ENCODE peak calls at places on chromosomes 13 and 19, in six cellular contexts. G is spleen, E is heart right ventricle, D is upper lobe of left lung, U is AG04450, T is omental fat pad. S is an unnamed sample.

GRCh38 chr19:45211751-45212381 is 33.3 kb downstream of the BLOC1S3 start:
- DNase-seq in G (peak; percentile 84), E (peak; percentile 67), D (peak; percentile 55), U (no peak), T (no peak), S (no peak)

GRCh38 chr13:64538711-64539110 is 2691.4 kb downstream of the PCDH9 start:
- DNase-seq in G (no peak), E (no peak), D (no peak), U (no peak), T (no peak), S (no peak)

GRCh38 chr13:36912983-36913382 is 7.1 kb downstream of the SMAD9 start:
- DNase-seq in G (no peak), E (no peak), D (no peak), U (no peak), T (no peak), S (no peak)

GRCh38 chr13:97261254-97262015 is 39.3 kb downstream of the MBNL2 start:
- DNase-seq in G (no peak), E (no peak), D (no peak), U (no peak), T (no peak), S (no peak)

GRCh38 chr13:29593605-29594297 is 1.7 kb downstream of the SLC7A1 start:
- DNase-seq in G (no peak), E (no peak), D (no peak), U (no peak), T (no peak), S (no peak)

GRCh38 chr13:79989251-79989661 is 351.7 kb downstream of the SPRY2 start:
- DNase-seq in G (no peak), E (no peak), D (no peak), U (no peak), T (no peak), S (no peak)

GRCh38 chr19:45515081-45515624 is 7.9 kb downstream of the VASP start:
- DNase-seq in G (peak; percentile 90), E (peak; percentile 65), D (peak; percentile 87), U (no peak), T (no peak), S (no peak)

GRCh38 chr13:46085737-46086136 is 19.1 kb downstream of the CPB2 start:
- DNase-seq in G (no peak), E (no peak), D (no peak), U (no peak), T (no peak), S (no peak)

GRCh38 chr19:8626823-8627222 is 3.6 kb upstream of the NFILZ start:
- DNase-seq in G (no peak), E (no peak), D (no peak), U (no peak), T (no peak), S (no peak)

GRCh38 chr13:28754698-28755545 is 36.2 kb upstream of the SLC46A3 start:
- DNase-seq in G (peak; percentile 77), E (peak; percentile 71), D (peak; percentile 38), U (no peak), T (no peak), S (no peak)

GRCh38 chr19:38443458-38444001 is 10.0 kb downstream of the RYR1 start:
- DNase-seq in G (no peak), E (no peak), D (no peak), U (no peak), T (no peak), S (no peak)

GRCh38 chr19:47637550-47637949 is 28.6 kb downstream of the BICRA start:
- DNase-seq in G (no peak), E (no peak), D (no peak), U (no peak), T (no peak), S (no peak)

GRCh38 chr19:19033426-19034203 is at the start of the genes ARMC6 and SUGP2:
- DNase-seq in G (peak; percentile 97), E (peak; percentile 83), D (peak; percentile 85), U (peak; percentile 53), T (peak; percentile 58), S (peak; percentile 93)

GRCh38 chr13:51262501-51263211 is 40.5 kb downstream of the FAM124A start:
- DNase-seq in G (no peak), E (no peak), D (no peak), U (no peak), T (no peak), S (no peak)

GRCh38 chr13:22837980-22838615 is 342.7 kb upstream of the SGCG start:
- DNase-seq in G (no peak), E (no peak), D (no peak), U (no peak), T (no peak), S (no peak)

GRCh38 chr19:15144046-15144646 is 36.9 kb downstream of the SYDE1 start:
- DNase-seq in G (no peak), E (no peak), D (no peak), U (no peak), T (no peak), S (no peak)

GRCh38 chr13:113863511-113864302 is at the start of gene GAS6:
- DNase-seq in G (no peak), E (peak; percentile 69), D (no peak), U (no peak), T (peak; percentile 17), S (peak; percentile 16)
- TF ChIP-seq CTCF in G (no peak), E (no peak), D (no peak), U (no peak), T (no peak), S (no peak)

DNA sequence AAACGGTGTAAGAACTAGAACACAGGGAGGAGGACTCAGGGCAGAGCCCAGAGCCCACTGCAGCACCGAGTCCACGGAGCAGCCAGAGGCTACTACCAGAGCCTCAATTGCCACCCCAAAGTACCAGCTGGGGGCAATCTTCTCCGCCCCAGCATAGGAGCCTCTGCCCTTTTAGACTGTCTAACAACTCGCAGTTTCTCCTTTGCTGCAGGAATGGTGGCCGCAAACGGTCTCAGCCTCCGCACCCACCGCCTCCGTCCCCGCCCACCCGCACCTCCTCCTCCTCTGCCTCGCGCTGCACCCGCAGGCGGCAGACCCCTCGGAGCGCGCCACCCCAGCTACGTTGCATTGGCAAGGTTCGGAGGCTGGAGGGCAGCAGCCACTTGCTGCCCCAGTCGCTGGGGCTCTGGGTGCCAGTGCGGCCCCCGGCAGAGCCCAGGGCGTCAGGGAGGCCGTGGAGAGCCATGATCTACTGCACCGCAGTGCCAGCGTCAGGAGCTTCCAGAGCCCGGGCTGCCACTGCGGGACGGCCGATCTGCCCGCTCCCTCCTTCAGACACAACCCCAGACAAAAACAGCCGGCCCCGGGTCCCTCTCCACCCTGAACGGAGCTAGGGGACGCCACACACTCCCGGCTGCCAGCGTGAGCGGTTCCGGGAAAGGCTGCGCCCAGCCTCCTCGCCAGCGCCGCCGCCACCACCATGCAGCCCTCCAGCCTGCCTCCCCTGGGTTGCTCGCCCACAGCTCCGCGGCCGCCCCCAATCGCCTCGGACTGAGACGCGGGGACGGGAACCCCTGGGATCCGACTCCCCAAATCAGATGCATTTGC is 1.8 kb downstream of the FGF14 start:
- DNase-seq in G (peak; percentile 75), E (no peak), D (no peak), U (no peak), T (no peak), S (no peak)
- TF ChIP-seq CTCF in G (no peak), E (no peak), D (no peak), U (peak; percentile 4), T (no peak), S (no peak)

GRCh38 chr19:22427587-22428298 is 5.6 kb upstream of the ZNF98 start:
- DNase-seq in G (no peak), E (no peak), D (no peak), U (no peak), T (no peak), S (no peak)

GRCh38 chr19:22426901-22427300 is 4.8 kb upstream of the ZNF98 start:
- DNase-seq in G (no peak), E (no peak), D (no peak), U (no peak), T (no peak), S (no peak)

GRCh38 chr19:22428299-22428913 is 6.3 kb upstream of the ZNF98 start:
- DNase-seq in G (no peak), E (no peak), D (no peak), U (no peak), T (no peak), S (no peak)
- TF ChIP-seq CTCF in G (no peak), E (no peak), D (no peak), U (no peak), T (no peak), S (no peak)

GRCh38 chr19:51664997-51665396 is 18.4 kb upstream of the SIGLEC14 start:
- DNase-seq in G (no peak), E (no peak), D (no peak), U (no peak), T (no peak), S (no peak)
- TF ChIP-seq CTCF in G (no peak), E (peak; percentile 9), D (no peak), U (peak; percentile 41), T (no peak), S (no peak)

DNA sequence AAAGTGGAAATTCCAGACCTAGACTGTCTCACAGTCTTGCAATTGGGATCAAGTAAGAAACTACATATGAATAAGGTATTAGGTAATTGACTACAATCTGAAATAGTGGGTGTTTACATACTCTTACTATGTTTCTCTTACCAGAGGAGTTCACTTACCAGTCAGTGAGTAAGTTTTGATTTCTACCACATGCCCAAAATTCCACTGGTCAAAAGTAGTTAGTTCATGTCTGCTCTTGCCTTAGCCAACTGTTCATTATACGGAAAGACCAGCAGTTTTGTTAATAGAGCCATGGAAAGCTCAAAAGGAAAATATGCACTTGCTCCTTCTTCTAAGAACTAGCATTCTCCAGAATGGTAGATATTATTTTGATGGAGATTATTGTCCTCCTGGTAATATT is 490.8 kb downstream of the RFC3 start:
- DNase-seq in G (no peak), E (no peak), D (no peak), U (no peak), T (no peak), S (no peak)
- TF ChIP-seq CTCF in G (no peak), E (no peak), D (no peak), U (no peak), T (no peak), S (no peak)

GRCh38 chr13:81927347-81927746 is 1586.4 kb upstream of the SPRY2 start:
- DNase-seq in G (no peak), E (no peak), D (no peak), U (no peak), T (no peak), S (no peak)

GRCh38 chr13:81929988-81930387 is 1589.1 kb upstream of the SPRY2 start:
- DNase-seq in G (no peak), E (no peak), D (no peak), U (no peak), T (no peak), S (no peak)
- TF ChIP-seq CTCF in G (no peak), E (peak; percentile 37), D (no peak), U (no peak), T (no peak), S (no peak)

GRCh38 chr13:43964698-43965097 is 85.0 kb downstream of the LACC1 start:
- DNase-seq in G (no peak), E (no peak), D (no peak), U (no peak), T (no peak), S (no peak)

GRCh38 chr13:43959291-43959690 is 79.6 kb downstream of the LACC1 start:
- DNase-seq in G (no peak), E (no peak), D (no peak), U (no peak), T (no peak), S (no peak)

GRCh38 chr13:43965446-43965845 is 85.7 kb downstream of the LACC1 start:
- DNase-seq in G (no peak), E (no peak), D (no peak), U (no peak), T (no peak), S (no peak)

GRCh38 chr13:43961909-43962308 is 82.2 kb downstream of the LACC1 start:
- DNase-seq in G (no peak), E (no peak), D (no peak), U (no peak), T (no peak), S (no peak)

GRCh38 chr13:43963726-43964125 is 84.0 kb downstream of the LACC1 start:
- DNase-seq in G (no peak), E (no peak), D (no peak), U (no peak), T (no peak), S (peak; percentile 27)
- TF ChIP-seq CTCF in G (no peak), E (peak; percentile 10), D (no peak), U (no peak), T (no peak), S (peak; percentile 35)